ENCODE peak calls at places on chromosomes 2 and 18, in five cellular contexts. L is IMR-90, M is mesenchymal stem cell, T is H1, N is neuronal stem cell. B is an unnamed sample. For H3K79me1, the result is how much of the 10 kb centered on the place peaks cover.

GRCh38 chr2:38697116-38697840 is 31.4 kb downstream of the GALM start:
- DNase-seq in M (no peak), N (no peak), T (no peak), L (no peak), B (no peak)

GRCh38 chr2:12807907-12808810 is 91.4 kb downstream of the TRIB2 start:
- DNase-seq in L (no peak), T (no peak), N (no peak), M (no peak), B (no peak)

GRCh38 chr2:212266310-212266709 is 272.3 kb downstream of the ERBB4 start:
- DNase-seq in M (no peak), N (no peak), L (no peak), T (no peak), B (no peak)

GRCh38 chr2:27152796-27153464 is 4.1 kb downstream of the TCF23 start:
- DNase-seq in N (no peak), T (no peak), M (peak), L (peak), B (no peak)

GRCh38 chr2:205053827-205054410 is 508.6 kb downstream of the PARD3B start:
- DNase-seq in T (no peak), L (peak), M (peak), N (no peak), B (no peak)

GRCh38 chr2:74010087-74010541 is 25.4 kb downstream of the TET3 start:
- DNase-seq in N (no peak), T (no peak), M (no peak), L (no peak), B (no peak)

GRCh38 chr2:200702646-200703118 is 109.0 kb upstream of the BZW1 start:
- DNase-seq in T (no peak), M (no peak), L (no peak), N (no peak), B (no peak)

GRCh38 chr2:18833941-18834340 is 244.6 kb upstream of the NT5C1B start:
- DNase-seq in M (no peak), N (no peak), T (no peak), L (no peak), B (no peak)

GRCh38 chr2:95379616-95379925 is 22.9 kb upstream of the FAHD2A start:
- DNase-seq in N (no peak), T (no peak), M (no peak), L (no peak), B (no peak)

GRCh38 chr2:229376866-229377265 is 105.8 kb upstream of the PID1 start:
- DNase-seq in T (no peak), M (no peak), L (no peak), N (no peak), B (no peak)

GRCh38 chr18:36130039-36130831 is 536 bp downstream of the ELP2 start:
- DNase-seq in N (peak), T (no peak), M (no peak), L (peak), B (no peak)

GRCh38 chr2:68190991-68191731 is 33.5 kb downstream of the PNO1 start:
- DNase-seq in L (peak), M (peak), T (no peak), N (no peak), B (no peak)

GRCh38 chr18:48988508-48989303 is 37.9 kb upstream of the SMAD7 start:
- DNase-seq in N (no peak), T (no peak), M (no peak), L (no peak), B (no peak)

GRCh38 chr18:48990497-48991298 is 39.9 kb upstream of the SMAD7 start:
- DNase-seq in L (peak), N (no peak), T (no peak), M (peak), B (peak)

GRCh38 chr18:48986851-48987761 is 36.3 kb upstream of the SMAD7 start:
- DNase-seq in M (no peak), T (no peak), L (no peak), N (no peak), B (no peak)

GRCh38 chr18:48989304-48990284 is 38.8 kb upstream of the SMAD7 start:
- DNase-seq in L (peak), T (no peak), M (peak), N (no peak), B (no peak)

DNA sequence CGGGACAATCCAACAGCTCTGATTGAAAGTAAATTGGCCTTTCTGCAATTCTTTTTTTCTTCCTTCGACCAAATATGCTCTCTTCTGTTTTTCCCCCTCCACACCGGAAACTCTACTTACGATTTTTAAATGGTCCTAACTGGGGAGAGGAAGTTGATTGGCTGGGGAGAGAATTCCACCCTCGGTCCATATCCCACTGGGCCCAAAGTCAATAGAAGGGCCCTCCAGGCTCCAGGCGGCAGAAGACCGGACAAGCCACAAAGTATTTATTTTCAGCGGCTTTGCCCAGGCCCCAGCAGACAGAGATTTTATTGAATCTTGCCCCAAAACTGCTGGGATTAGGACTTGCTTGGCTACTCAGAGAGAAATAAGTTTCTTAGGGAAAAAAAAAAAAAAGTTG is 37.1 kb upstream of the SMAD7 start:
- DNase-seq in T (no peak), N (no peak), L (no peak), M (no peak), B (no peak)
- H3K79me1 ChIP-seq in T (under half), N (under half), L (under half), M (under half), B (under half)

GRCh38 chr2:164778723-164779122 is 62.9 kb downstream of the COBLL1 start:
- DNase-seq in T (no peak), L (no peak), N (no peak), M (no peak), B (no peak)

GRCh38 chr2:164779383-164780057 is 62.1 kb downstream of the COBLL1 start:
- DNase-seq in M (no peak), N (no peak), L (no peak), T (no peak), B (peak)

GRCh38 chr2:164782323-164782722 is 59.3 kb downstream of the COBLL1 start:
- DNase-seq in L (peak), N (no peak), T (no peak), M (peak), B (no peak)

GRCh38 chr2:164781394-164781793 is 60.2 kb downstream of the COBLL1 start:
- DNase-seq in M (no peak), L (no peak), N (no peak), T (no peak), B (peak)

GRCh38 chr2:164780611-164781167 is 60.9 kb downstream of the COBLL1 start:
- DNase-seq in T (no peak), M (no peak), N (no peak), L (no peak), B (peak)
- H3K27ac ChIP-seq in T (no peak), M (no peak), N (no peak), L (no peak), B (peak)

DNA sequence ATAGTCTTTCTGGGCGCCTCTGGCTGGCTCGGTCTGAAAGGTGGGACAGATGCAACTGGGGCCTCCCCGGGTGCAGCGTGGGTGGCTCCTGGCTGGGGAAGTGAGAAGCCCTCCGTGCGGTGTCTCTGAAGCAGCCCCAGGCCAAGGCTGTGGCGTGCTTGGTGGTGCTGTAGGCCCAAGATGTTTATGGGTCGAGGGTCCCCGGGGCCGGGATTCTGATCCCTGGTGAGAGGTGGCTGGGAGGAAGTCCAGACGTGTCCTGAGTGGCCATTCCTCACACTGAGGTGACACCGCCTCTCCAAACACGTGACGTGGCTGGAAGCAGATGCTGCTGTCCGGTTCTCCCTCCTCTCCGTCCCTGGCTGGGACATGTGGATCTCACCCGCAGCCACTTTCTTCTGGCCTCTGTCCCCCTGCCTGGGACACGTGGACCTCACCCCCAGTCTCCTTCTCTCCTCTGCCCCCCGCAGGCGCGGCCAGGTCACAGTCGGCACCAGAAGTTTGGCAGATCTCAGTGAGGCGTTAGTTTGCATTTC is 12.6 kb downstream of the RTP5 start:
- DNase-seq in N (no peak), T (no peak), L (no peak), M (peak), B (no peak)
- H3K4me3 ChIP-seq in N (no peak), T (peak), L (peak), M (no peak), B (no peak)

DNA sequence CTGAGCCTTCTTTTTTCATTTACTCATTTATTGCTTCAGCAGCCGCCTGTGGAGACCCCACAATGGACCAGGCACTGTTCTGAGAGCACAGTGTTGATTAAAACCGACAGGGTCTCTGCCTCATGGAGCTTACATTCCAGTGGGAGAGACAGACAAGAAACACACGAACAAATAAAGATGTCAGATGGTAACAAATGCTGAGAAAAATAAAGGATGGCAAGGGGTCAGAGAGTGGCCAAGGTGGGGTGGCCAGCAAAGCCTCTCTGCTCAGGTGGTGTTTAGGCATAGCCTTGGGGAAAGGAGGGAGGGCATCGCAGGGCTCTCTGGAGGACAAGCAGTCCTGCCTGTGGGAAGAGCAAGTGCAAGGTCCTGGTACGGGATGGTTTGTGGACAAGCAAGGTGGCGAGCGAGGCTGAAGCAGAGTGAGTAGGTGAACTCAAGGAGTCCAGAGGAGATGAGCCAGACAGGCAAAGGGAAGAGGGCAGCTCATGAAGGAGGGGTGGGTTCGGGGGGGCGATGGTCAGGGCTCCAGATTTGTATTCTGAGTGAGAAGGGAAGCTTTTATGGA is 8.7 kb upstream of the ITGB6 start:
- DNase-seq in L (no peak), M (no peak), N (no peak), T (no peak), B (peak)
- H3K79me1 ChIP-seq in L (under half), M (under half), N (under half), T (under half), B (under half)

GRCh38 chr2:126837926-126838717 is 60.6 kb upstream of the TEX51 start:
- DNase-seq in M (no peak), T (no peak), N (no peak), L (no peak), B (peak)
- H3K27ac ChIP-seq in M (no peak), T (no peak), N (no peak), L (no peak), B (no peak)

DNA sequence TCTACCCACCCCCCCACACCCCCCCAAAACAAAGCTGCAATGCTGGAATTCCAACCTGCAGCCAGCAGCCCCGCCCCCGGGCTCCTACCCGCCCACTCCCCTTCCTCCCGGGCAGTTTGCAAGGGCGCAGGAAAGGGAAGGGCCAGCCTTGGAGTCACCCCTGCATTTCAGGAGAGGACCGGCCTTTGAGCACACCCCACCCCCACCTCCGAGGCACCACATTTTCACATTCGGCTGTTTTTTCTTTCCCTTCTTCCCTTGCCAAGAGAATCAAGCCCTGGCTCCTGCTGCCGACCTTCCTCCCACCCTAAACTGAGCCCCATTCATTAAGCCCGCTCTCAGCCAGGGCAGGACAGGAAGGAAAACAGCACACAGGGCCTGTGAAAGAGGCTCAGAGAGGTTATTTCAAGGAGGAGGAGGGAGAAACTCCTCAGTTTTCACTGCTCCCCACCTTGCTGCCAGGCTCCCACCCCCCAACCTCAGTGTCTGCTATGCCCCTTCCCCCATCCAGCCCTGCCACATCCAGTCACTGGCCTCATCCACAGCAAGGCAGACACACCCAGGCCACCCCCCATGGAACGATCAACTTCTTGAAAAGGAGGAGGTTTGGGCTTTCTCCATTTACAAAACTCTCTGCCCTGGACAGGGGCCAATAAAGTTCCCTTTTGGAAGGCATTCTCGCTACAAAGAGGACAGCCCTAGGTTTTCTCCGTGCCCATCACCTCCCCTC is 11.2 kb downstream of the SMAD7 start:
- DNase-seq in L (no peak), N (no peak), T (no peak), M (peak), B (no peak)
- H3K4me3 ChIP-seq in L (no peak), N (no peak), T (peak), M (no peak), B (no peak)

DNA sequence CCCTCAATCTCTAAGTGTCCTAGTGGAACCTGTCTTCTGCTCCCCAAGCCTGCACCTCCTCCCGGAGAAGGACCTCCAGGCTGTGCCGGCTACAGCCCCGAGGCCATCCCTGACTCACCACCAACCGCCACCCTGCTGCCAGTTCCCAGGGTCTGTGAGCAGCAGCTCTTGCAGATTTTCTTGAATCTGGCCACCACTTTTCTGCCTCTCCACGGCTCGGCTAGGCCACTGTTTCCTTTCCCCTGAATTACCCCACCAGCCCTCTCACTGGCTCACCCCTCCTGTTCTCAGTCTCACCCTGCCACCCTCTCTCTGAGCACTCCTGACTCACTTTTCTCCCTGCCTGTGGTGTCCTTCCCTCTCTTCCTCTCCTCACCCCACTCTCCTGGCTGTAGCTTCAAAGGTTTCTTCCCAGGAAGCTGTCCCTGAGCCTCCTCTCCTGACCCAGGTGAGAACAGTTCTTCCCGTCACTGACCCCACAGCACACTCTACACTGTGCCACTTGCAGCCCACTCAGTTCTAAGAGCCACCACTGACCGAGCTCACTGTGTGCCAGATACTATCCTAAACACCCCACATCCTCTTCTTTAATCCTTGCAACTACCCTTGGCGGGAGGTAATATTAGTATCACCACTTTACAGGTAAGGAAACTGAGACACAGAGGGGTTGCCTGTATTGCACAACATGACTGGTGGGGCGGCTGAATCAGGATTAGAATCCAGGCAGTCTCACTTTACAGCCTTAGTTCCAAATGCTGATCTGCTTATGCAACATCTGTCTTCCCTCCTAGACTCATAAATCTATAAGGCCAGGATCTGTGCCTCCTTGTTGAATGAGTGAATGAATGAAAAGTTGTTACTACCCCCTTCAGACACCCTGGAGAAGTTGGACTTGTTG is 111.6 kb downstream of the SMAD7 start:
- DNase-seq in L (peak), N (no peak), M (peak), T (no peak), B (no peak)
- H3K79me1 ChIP-seq in L (half or more), N (under half), M (under half), T (under half), B (under half)

GRCh38 chr2:177244244-177244771 is 20.2 kb downstream of the NFE2L2 start:
- DNase-seq in M (no peak), L (no peak), N (no peak), T (no peak), B (no peak)
- H3K27ac ChIP-seq in M (peak), L (peak), N (no peak), T (no peak), B (no peak)

GRCh38 chr2:88452151-88452851 is at the start of gene FOXI3:
- DNase-seq in M (no peak), T (no peak), L (no peak), N (peak), B (peak)

GRCh38 chr2:88450186-88450585 is 2.3 kb downstream of the FOXI3 start:
- DNase-seq in L (no peak), M (no peak), T (no peak), N (no peak), B (no peak)

GRCh38 chr2:88451647-88452150 is 794 bp downstream of the FOXI3 start:
- DNase-seq in M (no peak), T (no peak), L (no peak), N (peak), B (peak)

GRCh38 chr2:88452980-88453582 is 588 bp upstream of the FOXI3 start:
- DNase-seq in T (no peak), M (peak), L (no peak), N (no peak), B (peak)

DNA sequence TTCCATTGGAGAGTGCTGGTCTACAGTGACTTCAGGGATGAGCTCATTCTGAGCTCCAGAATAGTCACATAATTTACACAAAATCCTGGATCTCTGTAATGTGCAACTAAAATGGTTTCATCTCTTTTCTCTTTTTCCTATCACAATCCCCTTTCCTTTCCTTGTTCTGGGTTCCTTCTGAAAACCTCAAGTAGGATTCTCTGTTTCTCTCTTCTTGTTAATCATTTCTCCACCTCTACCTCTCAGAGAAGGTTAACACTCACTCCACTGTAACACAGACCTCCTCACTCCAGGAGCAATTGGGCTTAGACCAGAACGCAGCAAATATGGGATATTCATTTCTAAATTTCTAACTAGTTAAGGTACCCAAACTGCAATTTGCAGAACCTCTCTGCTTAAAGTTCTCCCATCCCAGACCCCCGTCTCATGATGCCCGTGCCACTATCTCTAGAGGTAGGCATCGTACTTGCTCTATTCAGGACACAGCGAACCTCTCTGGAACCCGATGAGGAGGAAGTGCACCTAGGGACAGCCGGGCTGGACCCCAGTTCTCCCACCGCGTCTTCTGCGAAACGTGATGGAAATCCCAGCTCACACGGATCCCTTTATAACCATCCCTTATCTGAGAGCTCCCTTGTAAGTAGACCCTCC is 1.4 kb downstream of the FOXI3 start:
- DNase-seq in T (no peak), L (no peak), N (peak), M (no peak), B (no peak)
- H3K4me3 ChIP-seq in T (peak), L (no peak), N (no peak), M (no peak), B (peak)